ENCODE peak calls at places on chromosome 15, in ten cellular contexts. Y, Q, P, V, B, W, O, R, G and X are unnamed samples.

GRCh38 chr15:31550211-31550848 is 223.7 kb downstream of the KLF13 start:
- DNase-seq in Y (no peak), Q (no peak), P (no peak), V (no peak), B (no peak), W (no peak), O (no peak), R (no peak), G (no peak), X (no peak)

GRCh38 chr15:76335129-76335850 is 1.3 kb upstream of the ISL2 start:
- DNase-seq in Y (no peak), Q (peak; percentile 80), P (no peak), V (no peak), B (no peak), W (no peak), O (no peak), R (no peak), G (no peak), X (no peak)

GRCh38 chr15:46365612-46366011 is 730.8 kb downstream of the SQOR start:
- DNase-seq in Y (no peak), Q (no peak), P (no peak), V (no peak), B (no peak), W (peak; percentile 43), O (no peak), R (no peak), G (no peak), X (no peak)

GRCh38 chr15:78944669-78945407 is at the start of gene CTSH:
- DNase-seq in Y (peak; percentile 97), Q (peak; percentile 92), P (peak; percentile 78), V (peak; percentile 51), B (peak; percentile 94), W (peak; percentile 62), O (peak; percentile 44), R (peak; percentile 87), G (peak; percentile 92), X (peak; percentile 60)

GRCh38 chr15:82680200-82681102 is 29.2 kb downstream of the AP3B2 start:
- DNase-seq in Y (peak; percentile 91), Q (peak; percentile 94), P (peak; percentile 34), V (peak; percentile 83), B (peak; percentile 84), W (no peak), O (no peak), R (peak; percentile 20), G (no peak), X (peak; percentile 83)

GRCh38 chr15:82047493-82048446 is 2.0 kb upstream of the MEX3B start:
- DNase-seq in Y (no peak), Q (peak; percentile 84), P (no peak), V (no peak), B (no peak), W (peak; percentile 36), O (peak; percentile 51), R (no peak), G (no peak), X (peak; percentile 11)

GRCh38 chr15:47769166-47769565 is 51.9 kb downstream of the SEMA6D start:
- DNase-seq in Y (no peak), Q (no peak), P (no peak), V (no peak), B (no peak), W (no peak), O (no peak), R (no peak), G (no peak), X (no peak)

GRCh38 chr15:22954798-22955543 is 25.2 kb downstream of the CYFIP1 start:
- DNase-seq in Y (no peak), Q (no peak), P (no peak), V (no peak), B (no peak), W (no peak), O (no peak), R (no peak), G (peak; percentile 52), X (no peak)

GRCh38 chr15:69118089-69118488 is 42.3 kb upstream of the GLCE start:
- DNase-seq in Y (no peak), Q (no peak), P (no peak), V (no peak), B (no peak), W (no peak), O (no peak), R (no peak), G (no peak), X (no peak)

GRCh38 chr15:49747340-49747739 is 126.5 kb downstream of the DTWD1 start:
- DNase-seq in Y (no peak), Q (no peak), P (no peak), V (no peak), B (no peak), W (no peak), O (no peak), R (no peak), G (no peak), X (no peak)

GRCh38 chr15:31511707-31512310 is 185.2 kb downstream of the KLF13 start:
- DNase-seq in Y (no peak), Q (peak; percentile 30), P (no peak), V (peak; percentile 27), B (no peak), W (no peak), O (peak; percentile 33), R (no peak), G (no peak), X (no peak)

GRCh38 chr15:74405823-74406222 is 27.9 kb downstream of the SEMA7A start:
- DNase-seq in Y (no peak), Q (no peak), P (no peak), V (no peak), B (no peak), W (no peak), O (no peak), R (no peak), G (no peak), X (no peak)
- H3K4me1 ChIP-seq in Y (peaks cover 14% of the 10 kb centered on the region), Q (peaks cover 3% of the 10 kb centered on the region), P (no peaks in the 10 kb centered on the region), V (peaks cover 36% of the 10 kb centered on the region), B (peaks cover 27% of the 10 kb centered on the region), W (no peaks in the 10 kb centered on the region), O (peaks cover 3% of the 10 kb centered on the region), R (peaks cover 2% of the 10 kb centered on the region), G (peaks cover 36% of the 10 kb centered on the region), X (peaks cover 31% of the 10 kb centered on the region)

GRCh38 chr15:60773255-60773654 is 294.3 kb upstream of the ICE2 start:
- DNase-seq in Y (no peak), Q (no peak), P (no peak), V (no peak), B (no peak), W (no peak), O (no peak), R (no peak), G (no peak), X (no peak)
- H3K27me3 ChIP-seq in Y (no peaks in the 10 kb centered on the region), Q (no peaks in the 10 kb centered on the region), P (no peaks in the 10 kb centered on the region), V (peaks cover 3% of the 10 kb centered on the region), B (no peaks in the 10 kb centered on the region), W (no peaks in the 10 kb centered on the region), O (no peaks in the 10 kb centered on the region), R (no peaks in the 10 kb centered on the region), G (no peaks in the 10 kb centered on the region), X (no peaks in the 10 kb centered on the region)

GRCh38 chr15:64044315-64045105 is 1.8 kb downstream of the DAPK2 start:
- DNase-seq in Y (no peak), Q (no peak), P (no peak), V (no peak), B (no peak), W (no peak), O (no peak), R (no peak), G (no peak), X (no peak)
- H3K4me3 ChIP-seq in Y (peak overlapping the region; percentile 61), Q (no peak overlapping the region), P (peak overlapping the region; percentile 87), V (no peak overlapping the region), B (peak overlapping the region; percentile 64), W (no peak overlapping the region), O (no peak overlapping the region), R (peak overlapping the region; percentile 91), G (peak overlapping the region; percentile 74), X (no peak overlapping the region)

DNA sequence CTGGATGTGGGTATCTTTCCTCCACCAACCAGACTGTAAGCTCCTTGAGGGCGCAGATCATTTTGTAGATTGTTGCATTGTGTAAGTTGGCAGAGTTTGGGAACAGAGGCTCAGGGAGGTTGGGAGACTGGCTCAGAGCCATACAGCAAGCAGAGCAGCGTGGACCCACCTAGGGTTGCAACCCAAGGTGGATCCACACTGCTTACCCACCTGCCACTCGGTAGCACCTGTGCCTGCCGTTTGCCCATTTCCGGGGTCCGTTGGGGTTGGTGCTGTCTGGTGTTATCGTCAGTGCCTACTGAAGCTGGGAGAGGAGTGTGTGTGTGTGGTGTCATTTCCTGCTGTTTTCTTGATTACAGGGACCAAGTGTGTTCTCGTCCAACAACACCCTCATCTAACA is 19.0 kb downstream of the SMAD6 start:
- DNase-seq in Y (no peak), Q (no peak), P (no peak), V (no peak), B (no peak), W (no peak), O (no peak), R (no peak), G (no peak), X (no peak)
- H3K4me1 ChIP-seq in Y (peaks cover 60% of the 10 kb centered on the region), Q (no peaks in the 10 kb centered on the region), P (no peaks in the 10 kb centered on the region), V (peaks cover 17% of the 10 kb centered on the region), B (peaks cover 76% of the 10 kb centered on the region), W (peaks cover 5% of the 10 kb centered on the region), O (peaks cover 47% of the 10 kb centered on the region), R (peaks cover 2% of the 10 kb centered on the region), G (peaks cover 11% of the 10 kb centered on the region), X (no peaks in the 10 kb centered on the region)

GRCh38 chr15:25640381-25640780 is 201.6 kb upstream of the UBE3A start:
- DNase-seq in Y (no peak), Q (no peak), P (no peak), V (no peak), B (no peak), W (no peak), O (no peak), R (no peak), G (no peak), X (no peak)
- H3K27me3 ChIP-seq in Y (no peaks in the 10 kb centered on the region), Q (peaks cover 88% of the 10 kb centered on the region), P (no peaks in the 10 kb centered on the region), V (no peaks in the 10 kb centered on the region), B (no peaks in the 10 kb centered on the region), W (no peaks in the 10 kb centered on the region), O (no peaks in the 10 kb centered on the region), R (no peaks in the 10 kb centered on the region), G (no peaks in the 10 kb centered on the region), X (no peaks in the 10 kb centered on the region)

GRCh38 chr15:52256366-52256765 is 39.2 kb downstream of the MYO5C start:
- DNase-seq in Y (no peak), Q (peak; percentile 87), P (peak; percentile 55), V (peak; percentile 69), B (no peak), W (peak; percentile 74), O (peak; percentile 90), R (peak; percentile 37), G (no peak), X (peak; percentile 91)
- H3K4me3 ChIP-seq in Y (no peak overlapping the region), Q (no peak overlapping the region), P (peak overlapping the region; percentile 20), V (peak overlapping the region; percentile 8), B (no peak overlapping the region), W (no peak overlapping the region), O (no peak overlapping the region), R (no peak overlapping the region), G (no peak overlapping the region), X (peak overlapping the region; percentile 81)